ENCODE peak calls at places on chromosomes 1 and 21, in ten cellular contexts. E, B, P, V, S, G, Z, T, L and W are unnamed samples.

GRCh38 chr1:164440222-164440621 is 118.8 kb upstream of the PBX1 start:
- DNase-seq in P (no peak), Z (no peak), T (no peak), E (no peak), G (no peak), L (no peak), V (no peak), S (peak), B (no peak), W (no peak)

GRCh38 chr21:33157303-33157702 is 72.4 kb upstream of the IFNAR2 start:
- DNase-seq in G (no peak), T (no peak), Z (no peak), S (peak), B (no peak), L (no peak), P (no peak), E (no peak), V (no peak), W (no peak)

GRCh38 chr1:48030696-48031365 is 33.6 kb upstream of the TRABD2B start:
- DNase-seq in V (no peak), G (no peak), S (no peak), E (no peak), T (no peak), Z (no peak), L (no peak), P (no peak), B (no peak), W (no peak)

GRCh38 chr1:40392206-40392605 is 18.7 kb downstream of the SMAP2 start:
- DNase-seq in P (no peak), T (no peak), L (no peak), B (no peak), S (peak), Z (peak), G (no peak), E (peak), V (peak), W (no peak)

GRCh38 chr1:168321945-168322344 is 41.3 kb downstream of the TBX19 start:
- DNase-seq in G (no peak), T (no peak), B (no peak), P (no peak), S (peak), V (no peak), Z (peak), E (no peak), L (no peak), W (no peak)

GRCh38 chr21:29719561-29719960 is 220.2 kb downstream of the GRIK1 start:
- DNase-seq in B (no peak), Z (no peak), E (no peak), G (no peak), V (no peak), T (no peak), P (no peak), L (no peak), S (no peak), W (no peak)

GRCh38 chr1:216425577-216425976 is 2.3 kb upstream of the USH2A start:
- DNase-seq in B (no peak), Z (peak), V (no peak), P (no peak), T (no peak), L (no peak), G (no peak), S (no peak), E (no peak), W (no peak)

GRCh38 chr1:245234217-245235120 is 79.7 kb downstream of the KIF26B start:
- DNase-seq in L (no peak), Z (no peak), E (peak), B (no peak), V (no peak), P (no peak), S (no peak), T (no peak), G (no peak), W (no peak)

GRCh38 chr1:193102662-193103061 is 2.6 kb downstream of the GLRX2 start:
- DNase-seq in B (no peak), G (no peak), V (no peak), T (no peak), Z (no peak), S (no peak), P (no peak), E (no peak), L (no peak), W (no peak)

DNA sequence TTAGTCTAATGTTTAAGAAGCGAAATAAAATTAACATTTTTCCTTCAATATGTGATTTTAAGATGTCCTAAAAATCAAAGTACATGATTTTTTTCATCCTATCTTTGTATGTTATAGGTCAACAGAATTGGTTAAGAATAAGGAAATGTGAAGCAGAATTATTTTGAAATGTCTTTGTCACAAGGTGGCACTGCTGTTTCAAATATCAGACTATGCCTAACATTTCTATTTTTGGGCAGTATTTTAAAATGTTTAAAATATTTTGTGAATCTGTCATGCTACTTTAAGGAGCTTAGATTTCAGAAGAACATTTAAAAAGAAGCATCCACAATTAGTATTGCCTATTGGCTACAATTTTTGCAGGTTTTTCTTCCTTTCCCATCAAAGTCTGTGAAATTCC is 38.7 kb downstream of the AMY1C start:
- DNase-seq in P (no peak), E (no peak), G (no peak), B (no peak), L (no peak), V (no peak), T (no peak), S (peak), Z (no peak), W (no peak)
- TF ChIP-seq CTCF in P (peak), E (peak), G (peak), B (no peak), L (peak), V (no peak), T (no peak), S (peak), Z (peak), W (no peak)

DNA sequence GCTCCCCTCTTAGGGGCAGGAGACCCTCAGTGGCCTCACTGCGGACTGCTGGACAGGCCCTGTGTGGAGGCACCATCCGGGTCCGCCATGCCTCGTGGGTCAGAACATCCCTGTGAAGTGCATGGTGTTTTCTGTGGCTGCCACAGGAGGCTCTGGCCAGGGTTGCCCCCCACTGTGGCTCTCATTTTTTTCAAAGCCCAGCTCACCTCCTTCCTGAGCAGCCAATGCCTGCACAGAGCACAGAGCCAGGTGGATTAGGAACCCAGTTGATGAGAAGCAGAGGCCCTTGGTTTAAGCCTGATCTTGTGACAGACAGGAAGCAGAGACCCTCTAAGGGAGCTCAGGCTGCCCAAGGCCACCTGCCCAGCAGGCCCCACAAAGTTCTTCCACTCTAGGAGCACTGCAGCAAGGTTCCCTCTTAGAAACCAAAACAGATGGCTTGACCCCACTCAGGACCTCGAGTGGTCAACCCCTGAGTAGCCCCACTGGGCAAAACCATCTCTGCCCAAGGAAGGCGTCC is 25.5 kb upstream of the PRSS38 start:
- DNase-seq in V (no peak), T (no peak), S (no peak), Z (no peak), B (no peak), P (no peak), E (no peak), G (no peak), L (no peak), W (no peak)
- H3K4me3 ChIP-seq in V (no peak), T (no peak), S (no peak), Z (no peak), B (no peak), P (no peak), E (no peak), G (no peak), L (no peak), W (peak)

GRCh38 chr21:34580181-34580700 is 34.7 kb downstream of the RCAN1 start:
- DNase-seq in E (no peak), G (no peak), T (no peak), Z (no peak), S (no peak), L (no peak), P (no peak), V (peak), B (peak), W (no peak)

GRCh38 chr21:34579411-34579810 is 35.5 kb downstream of the RCAN1 start:
- DNase-seq in Z (peak), T (no peak), G (no peak), B (no peak), V (no peak), P (no peak), S (peak), E (no peak), L (no peak), W (peak)

GRCh38 chr21:34583926-34584563 is 30.9 kb downstream of the RCAN1 start:
- DNase-seq in Z (no peak), V (no peak), S (no peak), G (no peak), E (no peak), T (no peak), L (no peak), B (no peak), P (no peak), W (no peak)

GRCh38 chr21:34582506-34583150 is 32.3 kb downstream of the RCAN1 start:
- DNase-seq in B (no peak), V (no peak), G (no peak), E (no peak), T (no peak), Z (peak), L (no peak), P (no peak), S (peak), W (no peak)
- TF ChIP-seq CTCF in B (no peak), V (no peak), G (peak), E (peak), T (no peak), Z (peak), L (peak), P (peak), S (peak), W (peak)

GRCh38 chr1:234619794-234620247 is 9.8 kb upstream of the IRF2BP2 start:
- DNase-seq in L (no peak), T (no peak), G (no peak), B (no peak), P (no peak), E (no peak), Z (no peak), S (no peak), V (no peak), W (no peak)
- H3K4me3 ChIP-seq in L (no peak), T (no peak), G (no peak), B (no peak), P (no peak), E (no peak), Z (no peak), S (no peak), V (no peak), W (no peak)

GRCh38 chr1:166789286-166789685 is 50.0 kb upstream of the POGK start:
- DNase-seq in T (no peak), E (no peak), G (no peak), P (no peak), B (no peak), L (no peak), Z (no peak), V (no peak), S (no peak), W (no peak)

GRCh38 chr1:166785987-166786386 is 53.3 kb upstream of the POGK start:
- DNase-seq in V (no peak), E (no peak), Z (no peak), P (no peak), B (no peak), L (no peak), T (no peak), S (no peak), G (no peak), W (no peak)
- TF ChIP-seq CTCF in V (no peak), E (no peak), Z (no peak), P (no peak), B (no peak), L (no peak), T (no peak), S (peak), G (no peak), W (no peak)